ENCODE peak calls at places on chromosomes 1 and 21, in six cellular contexts. Z is WTC11; P is CD4-positive, alpha-beta T cell; W is CD8-positive, alpha-beta T cell; Y is endothelial cell; C is amniotic stem cell. B is an unnamed sample.
A peak's percentile ranks its signal among the peaks of the same experiment; 100 is the strongest.

GRCh38 chr1:12525311-12526181 is 92.5 kb downstream of the DHRS3 start:
- DNase-seq in Z (no peak), Y (no peak), P (no peak), W (no peak), C (no peak), B (peak; percentile 88)

GRCh38 chr21:34204481-34205439 is 131.4 kb downstream of the MRPS6 start:
- DNase-seq in C (no peak), Y (no peak), W (no peak), Z (no peak), P (no peak), B (no peak)

GRCh38 chr1:170001266-170001665 is 73.2 kb downstream of the KIFAP3 start:
- DNase-seq in Y (no peak), P (no peak), Z (no peak), C (no peak), W (no peak), B (no peak)

GRCh38 chr1:46673749-46674182 is 2.1 kb downstream of the TEX38 start:
- DNase-seq in Z (no peak), C (no peak), Y (no peak), W (no peak), P (no peak), B (no peak)

GRCh38 chr1:81699234-81699633 is 101.5 kb upstream of the ADGRL2 start:
- DNase-seq in W (no peak), Z (no peak), C (no peak), Y (no peak), P (no peak), B (no peak)

GRCh38 chr1:168689726-168690602 is 39.0 kb downstream of the DPT start:
- DNase-seq in Z (no peak), Y (no peak), P (no peak), C (no peak), W (no peak), B (no peak)

GRCh38 chr1:199688774-199689173 is 338.7 kb upstream of the NR5A2 start:
- DNase-seq in Z (no peak), Y (no peak), P (no peak), C (no peak), W (no peak), B (no peak)

GRCh38 chr1:203033917-203034316 is 7.6 kb downstream of the PPFIA4 start:
- DNase-seq in W (no peak), C (no peak), Z (no peak), Y (no peak), P (no peak), B (no peak)

GRCh38 chr1:184433928-184434502 is 47.2 kb downstream of the C1orf21 start:
- DNase-seq in Z (no peak), W (no peak), C (no peak), P (no peak), Y (no peak), B (no peak)

GRCh38 chr1:119420638-119421037 is 5.7 kb downstream of the HSD3B2 start:
- DNase-seq in Y (no peak), W (no peak), P (no peak), C (no peak), Z (no peak), B (no peak)

GRCh38 chr1:87684786-87685185 is 356.1 kb downstream of the LMO4 start:
- DNase-seq in Y (no peak), P (no peak), C (no peak), W (no peak), Z (no peak), B (no peak)

GRCh38 chr1:104765115-104765514 is 1015.4 kb downstream of the AMY1C start:
- DNase-seq in W (no peak), Y (no peak), P (no peak), C (no peak), Z (no peak), B (no peak)

GRCh38 chr21:45803613-45804340 is 160.3 kb downstream of the PCBP3 start:
- DNase-seq in C (no peak), W (no peak), P (no peak), Y (no peak), Z (no peak), B (no peak)

GRCh38 chr1:230322421-230322756 is 103.7 kb downstream of the PGBD5 start:
- DNase-seq in W (no peak), Z (no peak), C (no peak), P (no peak), Y (no peak), B (no peak)

GRCh38 chr1:219573158-219573557 is 39.7 kb downstream of the ZC3H11B start:
- DNase-seq in Y (no peak), C (no peak), Z (no peak), P (no peak), W (no peak), B (no peak)

GRCh38 chr1:3611170-3612019 is at the start of gene MEGF6:
- DNase-seq in C (peak; percentile 21), Y (peak; percentile 97), W (no peak), P (peak; percentile 47), Z (peak; percentile 97), B (no peak)

GRCh38 chr1:38787041-38787440 is 72.5 kb downstream of the RRAGC start:
- DNase-seq in P (no peak), Y (no peak), W (no peak), Z (no peak), C (no peak), B (no peak)

GRCh38 chr1:53502641-53503432 is 43.6 kb downstream of the DMRTB1 start:
- DNase-seq in Z (no peak), C (no peak), W (no peak), Y (no peak), P (no peak), B (no peak)

GRCh38 chr1:118158918-118159317 is 26.1 kb downstream of the SPAG17 start:
- DNase-seq in P (no peak), W (no peak), Y (no peak), Z (no peak), C (no peak), B (no peak)

GRCh38 chr1:42739753-42740700 is at the start of gene CLDN19:
- DNase-seq in Z (peak; percentile 90), Y (no peak), C (no peak), P (no peak), W (no peak), B (no peak)

GRCh38 chr1:198699167-198700015 is 60.6 kb downstream of the PTPRC start:
- DNase-seq in Z (peak; percentile 79), Y (peak; percentile 72), C (no peak), W (peak; percentile 45), P (peak; percentile 57), B (no peak)

GRCh38 chr21:41783476-41784150 is 16.8 kb upstream of the RIPK4 start:
- DNase-seq in Z (no peak), W (no peak), C (no peak), Y (no peak), P (no peak), B (no peak)

GRCh38 chr1:177950506-177950905 is 19.4 kb downstream of the SEC16B start:
- DNase-seq in Y (no peak), P (no peak), W (no peak), C (no peak), Z (no peak), B (no peak)

GRCh38 chr1:243261389-243261788 is 5.5 kb downstream of the SDCCAG8 start:
- DNase-seq in P (no peak), Z (no peak), W (no peak), C (no peak), Y (no peak), B (no peak)

GRCh38 chr1:197178998-197179397 is 32.5 kb upstream of the ASPM start:
- DNase-seq in C (peak; percentile 55), Y (no peak), Z (no peak), P (no peak), W (no peak), B (no peak)

GRCh38 chr1:109509176-109510134 is at the start of gene AMIGO1:
- DNase-seq in C (no peak), W (peak; percentile 21), Z (peak; percentile 70), P (peak; percentile 47), Y (peak; percentile 62), B (no peak)

GRCh38 chr21:45921917-45922316 is 59.7 kb upstream of the COL6A1 start:
- DNase-seq in Z (no peak), C (no peak), Y (no peak), P (no peak), W (no peak), B (no peak)

GRCh38 chr1:2242814-2243725 is 15.0 kb downstream of the SKI start:
- DNase-seq in W (no peak), P (no peak), C (no peak), Y (no peak), Z (no peak), B (peak; percentile 29)

GRCh38 chr21:14545906-14546480 is at the start of gene SAMSN1:
- DNase-seq in Z (no peak), Y (no peak), P (peak; percentile 52), W (peak; percentile 37), C (no peak), B (no peak)

GRCh38 chr1:183370399-183371058 is 47.7 kb downstream of the NMNAT2 start:
- DNase-seq in W (no peak), Z (no peak), C (no peak), P (no peak), Y (no peak), B (no peak)

GRCh38 chr1:40876891-40877290 is 14.7 kb upstream of the CITED4 start:
- DNase-seq in P (no peak), C (no peak), Z (no peak), Y (no peak), W (no peak), B (no peak)

GRCh38 chr1:77824694-77825355 is 45.4 kb downstream of the MIGA1 start:
- DNase-seq in W (no peak), P (no peak), Z (no peak), C (no peak), Y (no peak), B (no peak)

GRCh38 chr1:12444329-12444841 is 173.6 kb downstream of the DHRS3 start:
- DNase-seq in Z (no peak), C (no peak), P (no peak), W (no peak), Y (no peak), B (no peak)

GRCh38 chr21:29187939-29188338 is 57.5 kb downstream of the MAP3K7CL start:
- DNase-seq in Z (no peak), C (peak; percentile 74), P (no peak), W (no peak), Y (no peak), B (no peak)

B was measured in tibial artery.